ENCODE peak calls at places on chromosomes 6 and 20, in eight cellular contexts. One of them, this sample, is unnamed.

GRCh38 chr20:40449974-40450616 is 238.9 kb downstream of the MAFB start:
- DNase-seq in stimulated activated CD4-positive, alpha-beta T cell treated with anti-CD3 and anti-CD28 coated beads, Interleukin-2, amount 100 ng/mL, for 4 hours: no peak
- DNase-seq in brain microvascular endothelial cell: no peak
- DNase-seq in ELR: no peak
- DNase-seq in GM23248: no peak
- DNase-seq in stimulated activated CD8-positive, alpha-beta memory T cell treated with anti-CD3 and anti-CD28 coated beads, Interleukin-7, amount 100 ng/mL, for 4 hours: no peak
- DNase-seq in ecto neural progenitor cell: no peak
- DNase-seq in HEK293T: no peak
- DNase-seq in this sample: peak

GRCh38 chr6:158910484-158911075 is 89.4 kb downstream of the RSPH3 start:
- DNase-seq in stimulated activated CD4-positive, alpha-beta T cell treated with anti-CD3 and anti-CD28 coated beads, Interleukin-2, amount 100 ng/mL, for 4 hours: no peak
- DNase-seq in brain microvascular endothelial cell: no peak
- DNase-seq in ELR: no peak
- DNase-seq in GM23248: no peak
- DNase-seq in stimulated activated CD8-positive, alpha-beta memory T cell treated with anti-CD3 and anti-CD28 coated beads, Interleukin-7, amount 100 ng/mL, for 4 hours: no peak
- DNase-seq in ecto neural progenitor cell: peak
- DNase-seq in HEK293T: no peak
- DNase-seq in this sample: no peak

GRCh38 chr20:11091496-11091895 is 417.7 kb upstream of the JAG1 start:
- DNase-seq in stimulated activated CD4-positive, alpha-beta T cell treated with anti-CD3 and anti-CD28 coated beads, Interleukin-2, amount 100 ng/mL, for 4 hours: no peak
- DNase-seq in brain microvascular endothelial cell: no peak
- DNase-seq in ELR: no peak
- DNase-seq in GM23248: no peak
- DNase-seq in stimulated activated CD8-positive, alpha-beta memory T cell treated with anti-CD3 and anti-CD28 coated beads, Interleukin-7, amount 100 ng/mL, for 4 hours: no peak
- DNase-seq in ecto neural progenitor cell: no peak
- DNase-seq in HEK293T: no peak
- DNase-seq in this sample: no peak

GRCh38 chr6:39280247-39280731 is 33.9 kb downstream of the KCNK17 start:
- DNase-seq in stimulated activated CD4-positive, alpha-beta T cell treated with anti-CD3 and anti-CD28 coated beads, Interleukin-2, amount 100 ng/mL, for 4 hours: no peak
- DNase-seq in brain microvascular endothelial cell: peak
- DNase-seq in ELR: peak
- DNase-seq in GM23248: peak
- DNase-seq in stimulated activated CD8-positive, alpha-beta memory T cell treated with anti-CD3 and anti-CD28 coated beads, Interleukin-7, amount 100 ng/mL, for 4 hours: no peak
- DNase-seq in ecto neural progenitor cell: no peak
- DNase-seq in HEK293T: no peak
- DNase-seq in this sample: no peak

GRCh38 chr20:45368221-45368980 is 5.4 kb downstream of the SYS1 start:
- DNase-seq in stimulated activated CD4-positive, alpha-beta T cell treated with anti-CD3 and anti-CD28 coated beads, Interleukin-2, amount 100 ng/mL, for 4 hours: no peak
- DNase-seq in brain microvascular endothelial cell: no peak
- DNase-seq in ELR: no peak
- DNase-seq in GM23248: no peak
- DNase-seq in stimulated activated CD8-positive, alpha-beta memory T cell treated with anti-CD3 and anti-CD28 coated beads, Interleukin-7, amount 100 ng/mL, for 4 hours: no peak
- DNase-seq in ecto neural progenitor cell: peak
- DNase-seq in HEK293T: no peak
- DNase-seq in this sample: peak

GRCh38 chr20:35215066-35215956 is 11.2 kb upstream of the MMP24 start:
- DNase-seq in stimulated activated CD4-positive, alpha-beta T cell treated with anti-CD3 and anti-CD28 coated beads, Interleukin-2, amount 100 ng/mL, for 4 hours: no peak
- DNase-seq in brain microvascular endothelial cell: no peak
- DNase-seq in ELR: peak
- DNase-seq in GM23248: peak
- DNase-seq in stimulated activated CD8-positive, alpha-beta memory T cell treated with anti-CD3 and anti-CD28 coated beads, Interleukin-7, amount 100 ng/mL, for 4 hours: no peak
- DNase-seq in ecto neural progenitor cell: no peak
- DNase-seq in HEK293T: no peak
- DNase-seq in this sample: no peak

GRCh38 chr6:1901556-1901955 is 291.8 kb downstream of the FOXC1 start:
- DNase-seq in stimulated activated CD4-positive, alpha-beta T cell treated with anti-CD3 and anti-CD28 coated beads, Interleukin-2, amount 100 ng/mL, for 4 hours: no peak
- DNase-seq in brain microvascular endothelial cell: peak
- DNase-seq in ELR: peak
- DNase-seq in GM23248: peak
- DNase-seq in stimulated activated CD8-positive, alpha-beta memory T cell treated with anti-CD3 and anti-CD28 coated beads, Interleukin-7, amount 100 ng/mL, for 4 hours: no peak
- DNase-seq in ecto neural progenitor cell: no peak
- DNase-seq in HEK293T: no peak
- DNase-seq in this sample: no peak

GRCh38 chr6:44339763-44340625 is 2.5 kb upstream of the SPATS1 start:
- DNase-seq in stimulated activated CD4-positive, alpha-beta T cell treated with anti-CD3 and anti-CD28 coated beads, Interleukin-2, amount 100 ng/mL, for 4 hours: no peak
- DNase-seq in brain microvascular endothelial cell: peak
- DNase-seq in ELR: peak
- DNase-seq in GM23248: peak
- DNase-seq in stimulated activated CD8-positive, alpha-beta memory T cell treated with anti-CD3 and anti-CD28 coated beads, Interleukin-7, amount 100 ng/mL, for 4 hours: no peak
- DNase-seq in ecto neural progenitor cell: no peak
- DNase-seq in HEK293T: no peak
- DNase-seq in this sample: no peak

GRCh38 chr20:37970856-37971245 is 62.4 kb downstream of the TTI1 start:
- DNase-seq in stimulated activated CD4-positive, alpha-beta T cell treated with anti-CD3 and anti-CD28 coated beads, Interleukin-2, amount 100 ng/mL, for 4 hours: no peak
- DNase-seq in brain microvascular endothelial cell: no peak
- DNase-seq in ELR: no peak
- DNase-seq in GM23248: no peak
- DNase-seq in stimulated activated CD8-positive, alpha-beta memory T cell treated with anti-CD3 and anti-CD28 coated beads, Interleukin-7, amount 100 ng/mL, for 4 hours: no peak
- DNase-seq in ecto neural progenitor cell: no peak
- DNase-seq in HEK293T: no peak
- DNase-seq in this sample: no peak

GRCh38 chr6:45387236-45387635 is 9.5 kb upstream of the SUPT3H start:
- DNase-seq in stimulated activated CD4-positive, alpha-beta T cell treated with anti-CD3 and anti-CD28 coated beads, Interleukin-2, amount 100 ng/mL, for 4 hours: no peak
- DNase-seq in brain microvascular endothelial cell: peak
- DNase-seq in ELR: peak
- DNase-seq in GM23248: peak
- DNase-seq in stimulated activated CD8-positive, alpha-beta memory T cell treated with anti-CD3 and anti-CD28 coated beads, Interleukin-7, amount 100 ng/mL, for 4 hours: no peak
- DNase-seq in ecto neural progenitor cell: no peak
- DNase-seq in HEK293T: no peak
- DNase-seq in this sample: no peak

GRCh38 chr6:42510795-42511194 is 53.0 kb upstream of the UBR2 start:
- DNase-seq in stimulated activated CD4-positive, alpha-beta T cell treated with anti-CD3 and anti-CD28 coated beads, Interleukin-2, amount 100 ng/mL, for 4 hours: no peak
- DNase-seq in brain microvascular endothelial cell: no peak
- DNase-seq in ELR: no peak
- DNase-seq in GM23248: no peak
- DNase-seq in stimulated activated CD8-positive, alpha-beta memory T cell treated with anti-CD3 and anti-CD28 coated beads, Interleukin-7, amount 100 ng/mL, for 4 hours: no peak
- DNase-seq in ecto neural progenitor cell: no peak
- DNase-seq in HEK293T: no peak
- DNase-seq in this sample: no peak

GRCh38 chr20:22904905-22905304 is 130.2 kb upstream of the SSTR4 start:
- DNase-seq in stimulated activated CD4-positive, alpha-beta T cell treated with anti-CD3 and anti-CD28 coated beads, Interleukin-2, amount 100 ng/mL, for 4 hours: no peak
- DNase-seq in brain microvascular endothelial cell: no peak
- DNase-seq in ELR: no peak
- DNase-seq in GM23248: peak
- DNase-seq in stimulated activated CD8-positive, alpha-beta memory T cell treated with anti-CD3 and anti-CD28 coated beads, Interleukin-7, amount 100 ng/mL, for 4 hours: no peak
- DNase-seq in ecto neural progenitor cell: no peak
- DNase-seq in HEK293T: no peak
- DNase-seq in this sample: no peak

GRCh38 chr6:110125361-110125760 is 54.1 kb downstream of the WASF1 start:
- DNase-seq in stimulated activated CD4-positive, alpha-beta T cell treated with anti-CD3 and anti-CD28 coated beads, Interleukin-2, amount 100 ng/mL, for 4 hours: no peak
- DNase-seq in brain microvascular endothelial cell: no peak
- DNase-seq in ELR: no peak
- DNase-seq in GM23248: no peak
- DNase-seq in stimulated activated CD8-positive, alpha-beta memory T cell treated with anti-CD3 and anti-CD28 coated beads, Interleukin-7, amount 100 ng/mL, for 4 hours: no peak
- DNase-seq in ecto neural progenitor cell: no peak
- DNase-seq in HEK293T: no peak
- DNase-seq in this sample: no peak

GRCh38 chr6:15827492-15828255 is 164.8 kb upstream of the DTNBP1 start:
- DNase-seq in stimulated activated CD4-positive, alpha-beta T cell treated with anti-CD3 and anti-CD28 coated beads, Interleukin-2, amount 100 ng/mL, for 4 hours: no peak
- DNase-seq in brain microvascular endothelial cell: no peak
- DNase-seq in ELR: no peak
- DNase-seq in GM23248: no peak
- DNase-seq in stimulated activated CD8-positive, alpha-beta memory T cell treated with anti-CD3 and anti-CD28 coated beads, Interleukin-7, amount 100 ng/mL, for 4 hours: no peak
- DNase-seq in ecto neural progenitor cell: no peak
- DNase-seq in HEK293T: no peak
- DNase-seq in this sample: no peak

GRCh38 chr6:165663283-165663735 is 268 bp upstream of the PDE10A start:
- DNase-seq in stimulated activated CD4-positive, alpha-beta T cell treated with anti-CD3 and anti-CD28 coated beads, Interleukin-2, amount 100 ng/mL, for 4 hours: no peak
- DNase-seq in brain microvascular endothelial cell: peak
- DNase-seq in ELR: no peak
- DNase-seq in GM23248: peak
- DNase-seq in stimulated activated CD8-positive, alpha-beta memory T cell treated with anti-CD3 and anti-CD28 coated beads, Interleukin-7, amount 100 ng/mL, for 4 hours: no peak
- DNase-seq in ecto neural progenitor cell: peak
- DNase-seq in HEK293T: peak
- DNase-seq in this sample: no peak

GRCh38 chr20:8194721-8195120 is 62.7 kb downstream of the PLCB1 start:
- DNase-seq in stimulated activated CD4-positive, alpha-beta T cell treated with anti-CD3 and anti-CD28 coated beads, Interleukin-2, amount 100 ng/mL, for 4 hours: no peak
- DNase-seq in brain microvascular endothelial cell: no peak
- DNase-seq in ELR: no peak
- DNase-seq in GM23248: peak
- DNase-seq in stimulated activated CD8-positive, alpha-beta memory T cell treated with anti-CD3 and anti-CD28 coated beads, Interleukin-7, amount 100 ng/mL, for 4 hours: no peak
- DNase-seq in ecto neural progenitor cell: no peak
- DNase-seq in HEK293T: no peak
- DNase-seq in this sample: no peak

GRCh38 chr6:74320076-74320475 is 624.1 kb downstream of the CD109 start:
- DNase-seq in stimulated activated CD4-positive, alpha-beta T cell treated with anti-CD3 and anti-CD28 coated beads, Interleukin-2, amount 100 ng/mL, for 4 hours: no peak
- DNase-seq in brain microvascular endothelial cell: no peak
- DNase-seq in ELR: no peak
- DNase-seq in GM23248: no peak
- DNase-seq in stimulated activated CD8-positive, alpha-beta memory T cell treated with anti-CD3 and anti-CD28 coated beads, Interleukin-7, amount 100 ng/mL, for 4 hours: no peak
- DNase-seq in ecto neural progenitor cell: no peak
- DNase-seq in HEK293T: no peak
- DNase-seq in this sample: no peak

GRCh38 chr20:7980332-7981046 is 39.1 kb downstream of the TMX4 start:
- DNase-seq in stimulated activated CD4-positive, alpha-beta T cell treated with anti-CD3 and anti-CD28 coated beads, Interleukin-2, amount 100 ng/mL, for 4 hours: no peak
- DNase-seq in brain microvascular endothelial cell: peak
- DNase-seq in ELR: peak
- DNase-seq in GM23248: peak
- DNase-seq in stimulated activated CD8-positive, alpha-beta memory T cell treated with anti-CD3 and anti-CD28 coated beads, Interleukin-7, amount 100 ng/mL, for 4 hours: no peak
- DNase-seq in ecto neural progenitor cell: no peak
- DNase-seq in HEK293T: peak
- DNase-seq in this sample: no peak

GRCh38 chr6:158649289-158650143 is at the start of gene SYTL3:
- DNase-seq in stimulated activated CD4-positive, alpha-beta T cell treated with anti-CD3 and anti-CD28 coated beads, Interleukin-2, amount 100 ng/mL, for 4 hours: peak
- DNase-seq in brain microvascular endothelial cell: peak
- DNase-seq in ELR: peak
- DNase-seq in GM23248: peak
- DNase-seq in stimulated activated CD8-positive, alpha-beta memory T cell treated with anti-CD3 and anti-CD28 coated beads, Interleukin-7, amount 100 ng/mL, for 4 hours: peak
- DNase-seq in ecto neural progenitor cell: no peak
- DNase-seq in HEK293T: no peak
- DNase-seq in this sample: no peak

GRCh38 chr6:96032646-96033045 is 16.9 kb downstream of the FUT9 start:
- DNase-seq in stimulated activated CD4-positive, alpha-beta T cell treated with anti-CD3 and anti-CD28 coated beads, Interleukin-2, amount 100 ng/mL, for 4 hours: no peak
- DNase-seq in brain microvascular endothelial cell: no peak
- DNase-seq in ELR: no peak
- DNase-seq in GM23248: no peak
- DNase-seq in stimulated activated CD8-positive, alpha-beta memory T cell treated with anti-CD3 and anti-CD28 coated beads, Interleukin-7, amount 100 ng/mL, for 4 hours: no peak
- DNase-seq in ecto neural progenitor cell: no peak
- DNase-seq in HEK293T: no peak
- DNase-seq in this sample: no peak

GRCh38 chr6:76707630-76708029 is 635.2 kb upstream of the IMPG1 start:
- DNase-seq in stimulated activated CD4-positive, alpha-beta T cell treated with anti-CD3 and anti-CD28 coated beads, Interleukin-2, amount 100 ng/mL, for 4 hours: no peak
- DNase-seq in brain microvascular endothelial cell: no peak
- DNase-seq in ELR: no peak
- DNase-seq in GM23248: no peak
- DNase-seq in stimulated activated CD8-positive, alpha-beta memory T cell treated with anti-CD3 and anti-CD28 coated beads, Interleukin-7, amount 100 ng/mL, for 4 hours: no peak
- DNase-seq in ecto neural progenitor cell: no peak
- DNase-seq in HEK293T: no peak
- DNase-seq in this sample: no peak

GRCh38 chr6:50922579-50923525 is 104.2 kb downstream of the TFAP2B start:
- DNase-seq in stimulated activated CD4-positive, alpha-beta T cell treated with anti-CD3 and anti-CD28 coated beads, Interleukin-2, amount 100 ng/mL, for 4 hours: no peak
- DNase-seq in brain microvascular endothelial cell: no peak
- DNase-seq in ELR: no peak
- DNase-seq in GM23248: no peak
- DNase-seq in stimulated activated CD8-positive, alpha-beta memory T cell treated with anti-CD3 and anti-CD28 coated beads, Interleukin-7, amount 100 ng/mL, for 4 hours: no peak
- DNase-seq in ecto neural progenitor cell: no peak
- DNase-seq in HEK293T: no peak
- DNase-seq in this sample: no peak

GRCh38 chr6:67567842-67568241 is 1067.2 kb upstream of the ADGRB3 start:
- DNase-seq in stimulated activated CD4-positive, alpha-beta T cell treated with anti-CD3 and anti-CD28 coated beads, Interleukin-2, amount 100 ng/mL, for 4 hours: no peak
- DNase-seq in brain microvascular endothelial cell: no peak
- DNase-seq in ELR: no peak
- DNase-seq in GM23248: no peak
- DNase-seq in stimulated activated CD8-positive, alpha-beta memory T cell treated with anti-CD3 and anti-CD28 coated beads, Interleukin-7, amount 100 ng/mL, for 4 hours: no peak
- DNase-seq in ecto neural progenitor cell: no peak
- DNase-seq in HEK293T: no peak
- DNase-seq in this sample: no peak

GRCh38 chr6:31659649-31660223 is 842 bp downstream of the C6orf47 start:
- DNase-seq in stimulated activated CD4-positive, alpha-beta T cell treated with anti-CD3 and anti-CD28 coated beads, Interleukin-2, amount 100 ng/mL, for 4 hours: no peak
- DNase-seq in brain microvascular endothelial cell: no peak
- DNase-seq in ELR: peak
- DNase-seq in GM23248: peak
- DNase-seq in stimulated activated CD8-positive, alpha-beta memory T cell treated with anti-CD3 and anti-CD28 coated beads, Interleukin-7, amount 100 ng/mL, for 4 hours: no peak
- DNase-seq in ecto neural progenitor cell: no peak
- DNase-seq in HEK293T: no peak
- DNase-seq in this sample: no peak